ENCODE peak calls at places on chromosomes 13 and 19, in five cellular contexts. X is IMR-90, M is neuronal stem cell, P is H9, H is H1. Q is an unnamed sample.

GRCh38 chr13:51623473-51623872 is 39.2 kb downstream of the WDFY2 start:
- DNase-seq in H (no peak), P (no peak), M (no peak), X (no peak), Q (no peak)

GRCh38 chr19:13329766-13330165 is 176.5 kb downstream of the CACNA1A start:
- DNase-seq in H (no peak), M (no peak), P (no peak), X (peak), Q (no peak)

GRCh38 chr13:81171065-81171647 is 830.2 kb upstream of the SPRY2 start:
- DNase-seq in H (no peak), X (no peak), P (no peak), M (peak), Q (peak)

GRCh38 chr13:38980628-38981078 is 10.0 kb downstream of the STOML3 start:
- DNase-seq in H (no peak), P (no peak), M (peak), X (no peak), Q (no peak)

GRCh38 chr13:34340534-34340933 is 522.6 kb downstream of the RFC3 start:
- DNase-seq in P (no peak), H (no peak), X (no peak), M (no peak), Q (peak)

GRCh38 chr19:422213-422916 is 13.4 kb upstream of the C2CD4C start:
- DNase-seq in X (no peak), P (no peak), H (no peak), M (no peak), Q (no peak)

GRCh38 chr19:4010808-4011110 is 3.2 kb downstream of the PIAS4 start:
- DNase-seq in M (no peak), P (no peak), X (no peak), H (no peak), Q (no peak)

GRCh38 chr19:31013391-31013975 is 335.8 kb downstream of the TSHZ3 start:
- DNase-seq in X (no peak), M (no peak), H (no peak), P (no peak), Q (no peak)

GRCh38 chr19:58334691-58335249 is 8.0 kb downstream of the ZSCAN22 start:
- DNase-seq in M (no peak), H (no peak), P (no peak), X (no peak), Q (no peak)

GRCh38 chr13:52359534-52359933 is 46.4 kb downstream of the THSD1 start:
- DNase-seq in X (peak), M (no peak), H (no peak), P (no peak), Q (no peak)

GRCh38 chr13:27408074-27408473 is 16.3 kb upstream of the GTF3A start:
- DNase-seq in P (no peak), X (no peak), H (no peak), M (no peak), Q (no peak)

GRCh38 chr19:48481846-48482639 is 12.9 kb downstream of the CYTH2 start:
- DNase-seq in M (no peak), H (no peak), X (no peak), P (no peak), Q (no peak)

GRCh38 chr13:92804346-92804745 is 422.3 kb upstream of the GPC6 start:
- DNase-seq in M (no peak), H (no peak), P (no peak), X (peak), Q (no peak)

GRCh38 chr19:52221831-52222375 is 32.1 kb downstream of the PPP2R1A start:
- DNase-seq in P (no peak), H (no peak), X (peak), M (no peak), Q (no peak)

GRCh38 chr19:49297403-49297802 is 27.6 kb downstream of the SLC6A16 start:
- DNase-seq in X (peak), H (no peak), P (no peak), M (no peak), Q (peak)

GRCh38 chr13:66635526-66635925 is 594.6 kb downstream of the PCDH9 start:
- DNase-seq in P (no peak), H (no peak), X (peak), M (no peak), Q (peak)

GRCh38 chr13:108214511-108215383 is 589 bp downstream of the LIG4 start:
- DNase-seq in X (no peak), P (peak), H (no peak), M (no peak), Q (peak)

GRCh38 chr19:46660601-46661019 is 372 bp downstream of the DACT3 start:
- DNase-seq in X (no peak), P (no peak), M (no peak), H (no peak), Q (no peak)

GRCh38 chr19:51064534-51065220 is at the start of gene KLK13:
- DNase-seq in P (peak), M (no peak), H (peak), X (no peak), Q (no peak)

GRCh38 chr19:4976412-4977298 is 7.7 kb downstream of the KDM4B start:
- DNase-seq in M (no peak), P (peak), X (peak), H (no peak), Q (peak)

GRCh38 chr19:676343-677105 is at the start of gene FSTL3:
- DNase-seq in X (no peak), M (no peak), H (no peak), P (no peak), Q (peak)

GRCh38 chr13:74966814-74967213 is 515.2 kb downstream of the TBC1D4 start:
- DNase-seq in X (no peak), P (no peak), H (no peak), M (no peak), Q (peak)

GRCh38 chr13:111269508-111269907 is 50.9 kb upstream of the TEX29 start:
- DNase-seq in H (no peak), P (no peak), M (no peak), X (no peak), Q (no peak)

GRCh38 chr13:93462151-93462550 is 235.5 kb downstream of the GPC6 start:
- DNase-seq in M (no peak), H (no peak), X (no peak), P (no peak), Q (no peak)

GRCh38 chr19:48632692-48633147 is 4.5 kb downstream of the DBP start:
- DNase-seq in M (no peak), H (no peak), X (peak), P (no peak), Q (no peak)

GRCh38 chr19:1373534-1374249 is 10.0 kb upstream of the NDUFS7 start:
- DNase-seq in H (no peak), P (no peak), X (peak), M (no peak), Q (no peak)

GRCh38 chr19:44796701-44797115 is 12.2 kb upstream of the BCAM start:
- DNase-seq in M (no peak), H (no peak), P (peak), X (peak), Q (peak)

GRCh38 chr19:32928806-32929205 is 43.0 kb downstream of the CEP89 start:
- DNase-seq in X (peak), M (no peak), H (no peak), P (no peak), Q (peak)

GRCh38 chr19:45577111-45577905 is 7.3 kb downstream of the OPA3 start:
- DNase-seq in X (peak), H (no peak), P (no peak), M (no peak), Q (peak)

GRCh38 chr19:35000647-35001501 is 751 bp downstream of the GRAMD1A start:
- DNase-seq in P (peak), H (peak), M (no peak), X (peak), Q (peak)

GRCh38 chr19:32336259-32337111 is 8.9 kb upstream of the ZNF507 start:
- DNase-seq in M (no peak), P (no peak), X (peak), H (no peak), Q (peak)

GRCh38 chr13:112726018-112726767 is 36.4 kb downstream of the ATP11A start:
- DNase-seq in M (no peak), P (peak), H (no peak), X (no peak), Q (no peak)

GRCh38 chr13:48263196-48263595 is 30.2 kb downstream of the ITM2B start:
- DNase-seq in M (no peak), H (no peak), X (no peak), P (no peak), Q (no peak)

GRCh38 chr13:62837895-62838294 is 1422.2 kb upstream of the PCDH20 start:
- DNase-seq in H (no peak), P (no peak), X (peak), M (no peak), Q (peak)

GRCh38 chr13:49869514-49869913 is 66.6 kb downstream of the SPRYD7 start:
- DNase-seq in M (no peak), P (peak), X (peak), H (peak), Q (peak)

GRCh38 chr13:36764957-36765356 is 54.1 kb upstream of the RFXAP start:
- DNase-seq in M (no peak), H (no peak), X (no peak), P (peak), Q (no peak)

GRCh38 chr19:46748325-46749109 is 2.3 kb upstream of the STRN4 start:
- DNase-seq in P (peak), H (no peak), X (peak), M (peak), Q (peak)

DNA sequence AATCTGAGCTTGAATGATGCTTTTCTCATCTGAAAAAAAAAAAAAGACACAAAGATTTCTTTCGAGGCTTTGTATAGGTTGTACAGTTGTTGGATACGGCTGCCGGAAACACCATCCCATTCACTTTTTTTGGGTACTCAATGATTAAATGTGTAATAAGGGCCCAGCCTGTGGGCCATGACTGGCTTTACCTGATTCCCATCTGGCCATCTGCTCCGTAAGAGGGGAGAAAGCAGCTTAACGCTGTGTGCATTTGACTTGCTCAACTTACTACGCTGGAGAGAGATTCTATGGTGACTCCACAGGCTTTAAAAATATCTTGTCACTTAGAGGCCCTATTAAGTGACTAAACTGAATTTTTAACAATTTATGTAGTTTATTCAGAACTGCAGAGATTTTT is 731 bp downstream of the ZNF558 start:
- DNase-seq in P (no peak), M (no peak), H (no peak), X (no peak), Q (no peak)
- H4K8ac ChIP-seq in P (no peak), M (no peak), H (no peak), X (peak), Q (no peak)

GRCh38 chr19:6802336-6803035 is 30.0 kb downstream of the VAV1 start:
- DNase-seq in P (peak), X (no peak), M (no peak), H (no peak), Q (no peak)

GRCh38 chr19:6796278-6796677 is 23.8 kb downstream of the VAV1 start:
- DNase-seq in P (no peak), X (no peak), M (no peak), H (no peak), Q (no peak)

GRCh38 chr19:6801397-6802086 is 29.0 kb downstream of the VAV1 start:
- DNase-seq in X (no peak), P (peak), M (no peak), H (no peak), Q (no peak)

GRCh38 chr19:6803036-6803404 is 30.5 kb downstream of the VAV1 start:
- DNase-seq in H (no peak), M (no peak), P (no peak), X (no peak), Q (no peak)

DNA sequence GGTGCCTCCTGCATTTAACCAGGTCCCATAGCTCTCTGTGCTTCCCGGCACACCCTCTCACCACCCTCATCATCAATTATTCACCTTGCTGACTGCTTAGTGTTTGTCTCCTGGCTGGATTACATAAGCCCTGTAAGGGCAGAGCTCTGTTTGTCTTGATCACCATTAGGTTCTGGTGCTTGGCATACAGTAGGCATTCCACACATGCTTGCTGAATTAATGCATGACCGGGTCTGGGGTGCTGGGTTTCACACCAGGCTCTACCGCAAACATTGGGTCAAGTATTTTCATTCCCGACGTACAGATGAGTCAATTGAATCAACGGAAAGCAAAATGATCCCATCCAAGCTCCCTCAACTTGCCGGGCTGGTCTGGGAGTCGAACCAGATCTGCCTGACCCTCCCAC is 28.5 kb downstream of the VAV1 start:
- DNase-seq in M (no peak), X (peak), P (peak), H (no peak), Q (no peak)
- H4K91ac ChIP-seq in M (no peak), X (no peak), P (peak), H (peak), Q (no peak)

GRCh38 chr13:101763191-101763590 is 310.7 kb downstream of the ITGBL1 start:
- DNase-seq in P (no peak), H (no peak), M (no peak), X (no peak), Q (no peak)

GRCh38 chr13:101752432-101752831 is 300.0 kb downstream of the ITGBL1 start:
- DNase-seq in P (no peak), M (no peak), X (no peak), H (no peak), Q (no peak)

GRCh38 chr13:101755228-101755887 is 302.9 kb downstream of the ITGBL1 start:
- DNase-seq in X (no peak), P (no peak), M (no peak), H (no peak), Q (peak)

GRCh38 chr13:101757446-101758039 is 305.1 kb downstream of the ITGBL1 start:
- DNase-seq in M (no peak), X (peak), H (no peak), P (no peak), Q (peak)
- H3K4me2 ChIP-seq in M (no peak), X (no peak), H (no peak), P (no peak), Q (no peak)

GRCh38 chr19:2514981-2515518 is 39.1 kb downstream of the GADD45B start:
- DNase-seq in H (no peak), P (no peak), X (no peak), M (no peak), Q (no peak)

GRCh38 chr19:2512523-2513431 is 36.9 kb downstream of the GADD45B start:
- DNase-seq in P (no peak), X (no peak), H (no peak), M (no peak), Q (no peak)

GRCh38 chr19:2509096-2509495 is 33.2 kb downstream of the GADD45B start:
- DNase-seq in P (no peak), H (no peak), M (no peak), X (no peak), Q (no peak)

GRCh38 chr19:2511991-2512390 is 36.1 kb downstream of the GADD45B start:
- DNase-seq in H (no peak), M (no peak), X (no peak), P (no peak), Q (no peak)

DNA sequence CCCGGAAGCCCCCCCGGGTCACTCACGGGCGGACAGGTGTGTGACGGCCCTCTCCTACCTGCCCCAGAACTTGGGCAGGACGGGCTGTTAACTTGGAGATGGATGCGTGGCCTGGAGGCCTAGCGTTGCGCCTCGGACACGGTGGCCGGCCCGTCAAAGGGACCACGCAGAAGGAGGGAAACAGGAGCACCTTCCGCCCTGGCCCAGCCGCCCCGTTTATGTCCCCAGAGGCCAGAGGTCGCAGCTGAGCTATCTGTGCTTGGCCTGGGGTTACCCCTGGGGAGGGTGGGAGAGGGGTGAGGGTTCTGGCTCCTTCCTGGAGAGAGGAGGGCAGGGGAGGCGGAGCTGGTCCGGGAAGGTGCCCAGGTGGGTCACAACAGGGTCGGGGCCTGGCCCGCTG is 35.6 kb downstream of the GADD45B start:
- DNase-seq in X (no peak), M (no peak), H (no peak), P (no peak), Q (no peak)
- H4K8ac ChIP-seq in X (no peak), M (peak), H (peak), P (no peak), Q (no peak)

DNA sequence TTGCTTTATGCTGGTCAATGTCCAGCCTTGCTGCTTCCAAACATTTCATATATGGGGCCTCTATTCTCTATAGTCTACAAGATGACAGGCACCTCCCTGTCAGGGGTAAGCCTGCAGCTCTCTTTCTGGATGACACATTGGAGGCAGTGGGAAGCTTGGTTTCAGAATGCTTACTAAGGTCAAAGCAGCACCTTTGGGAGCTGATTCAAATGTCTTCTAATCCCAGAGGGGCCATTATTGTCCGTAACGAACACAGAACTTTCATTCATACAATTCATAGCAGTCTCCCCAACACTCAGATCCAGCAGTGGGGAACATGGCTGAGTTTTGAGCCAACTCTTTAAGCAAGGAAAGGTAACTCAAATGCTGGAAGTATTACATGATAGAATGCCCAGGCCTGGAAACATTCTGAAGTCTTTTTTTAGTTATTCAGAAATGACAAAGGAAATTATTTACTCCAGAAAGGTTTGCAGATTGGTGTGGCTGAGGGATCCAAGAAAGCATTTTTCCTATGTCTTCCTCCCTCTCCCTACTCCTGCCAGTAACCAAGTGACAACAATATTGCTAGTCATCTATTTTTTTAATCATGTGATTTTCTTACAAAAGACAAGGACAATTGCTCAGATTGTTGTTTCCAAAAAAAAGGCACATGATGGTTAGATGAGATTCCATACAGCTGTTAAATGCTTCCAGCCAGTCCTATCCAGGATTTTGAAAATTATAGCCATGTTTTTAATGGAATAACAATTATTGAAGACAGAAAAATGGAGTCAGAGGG is 118.7 kb downstream of the FOXO1 start:
- DNase-seq in P (no peak), M (no peak), H (no peak), X (no peak), Q (no peak)
- H4K91ac ChIP-seq in P (no peak), M (no peak), H (no peak), X (no peak), Q (no peak)

GRCh38 chr19:17752865-17753639 is 1.8 kb downstream of the FCHO1 start:
- DNase-seq in M (no peak), X (no peak), P (no peak), H (no peak), Q (no peak)

GRCh38 chr19:17749912-17750317 is 1.4 kb upstream of the FCHO1 start:
- DNase-seq in P (no peak), M (no peak), H (no peak), X (no peak), Q (no peak)

GRCh38 chr19:17753976-17754375 is 2.7 kb downstream of the FCHO1 start:
- DNase-seq in H (no peak), M (no peak), P (no peak), X (no peak), Q (no peak)

GRCh38 chr19:17751103-17751911 is at the start of gene FCHO1:
- DNase-seq in H (no peak), P (no peak), M (no peak), X (no peak), Q (no peak)

DNA sequence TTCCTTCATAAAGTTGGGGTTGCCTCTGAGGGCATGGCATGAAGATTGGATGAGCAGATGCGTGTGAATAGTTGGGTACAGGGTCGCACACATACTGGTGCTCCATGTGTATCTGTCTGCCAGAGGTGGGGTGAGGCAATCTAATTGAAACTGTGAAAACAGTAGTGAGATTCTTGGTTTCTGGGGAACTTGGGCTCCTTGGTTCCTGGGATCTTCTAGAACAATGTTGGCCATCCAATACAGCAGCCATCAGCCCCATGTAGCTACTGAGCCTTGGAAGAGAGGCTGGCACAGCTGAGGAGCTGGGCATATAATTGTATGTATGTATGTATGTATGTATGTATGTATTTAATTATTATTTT is 616 bp downstream of the FCHO1 start:
- DNase-seq in H (no peak), X (no peak), M (no peak), P (no peak), Q (no peak)
- H3K4me2 ChIP-seq in H (no peak), X (no peak), M (no peak), P (no peak), Q (no peak)

Q was measured in mesenchymal stem cell.